ENCODE peak calls at places on chromosomes 3 and 15, in ten cellular contexts. Z, F, O, V, W, Y, S, D, Q and T are unnamed samples.

GRCh38 chr15:78715439-78715838 is 74.4 kb upstream of the CHRNB4 start:
- DNase-seq in Z (no peak), F (peak; percentile 36), O (no peak), V (no peak), W (no peak), Y (no peak), S (no peak), D (peak; percentile 9), Q (no peak), T (no peak)

GRCh38 chr3:194986208-194987043 is 284.5 kb downstream of the XXYLT1 start:
- DNase-seq in Z (peak; percentile 36), F (peak; percentile 94), O (no peak), V (no peak), W (no peak), Y (no peak), S (no peak), D (no peak), Q (no peak), T (no peak)

GRCh38 chr3:41338276-41338675 is 139.0 kb downstream of the CTNNB1 start:
- DNase-seq in Z (no peak), F (no peak), O (no peak), V (no peak), W (no peak), Y (no peak), S (no peak), D (peak; percentile 57), Q (no peak), T (no peak)

GRCh38 chr15:69068157-69068556 is 53.7 kb downstream of the NOX5 start:
- DNase-seq in Z (no peak), F (no peak), O (no peak), V (no peak), W (no peak), Y (no peak), S (no peak), D (no peak), Q (no peak), T (no peak)

GRCh38 chr3:9686703-9687102 is 16.9 kb upstream of the CPNE9 start:
- DNase-seq in Z (no peak), F (no peak), O (no peak), V (no peak), W (no peak), Y (no peak), S (no peak), D (no peak), Q (no peak), T (no peak)

GRCh38 chr15:39580630-39581500 is at the start of gene THBS1:
- DNase-seq in Z (peak; percentile 77), F (peak; percentile 58), O (peak; percentile 95), V (peak; percentile 87), W (no peak), Y (peak; percentile 93), S (peak; percentile 11), D (peak; percentile 97), Q (no peak), T (peak; percentile 95)

GRCh38 chr3:104696470-104696869 is 670.2 kb upstream of the ALCAM start:
- DNase-seq in Z (no peak), F (no peak), O (no peak), V (no peak), W (no peak), Y (no peak), S (no peak), D (no peak), Q (no peak), T (no peak)

GRCh38 chr3:23495507-23495906 is 292.4 kb downstream of the UBE2E2 start:
- DNase-seq in Z (no peak), F (peak; percentile 54), O (no peak), V (no peak), W (no peak), Y (no peak), S (peak; percentile 13), D (peak; percentile 58), Q (no peak), T (no peak)

GRCh38 chr3:83738202-83738601 is 1220.6 kb upstream of the CADM2 start:
- DNase-seq in Z (no peak), F (no peak), O (no peak), V (no peak), W (no peak), Y (no peak), S (no peak), D (no peak), Q (no peak), T (no peak)

GRCh38 chr3:137768021-137768360 is 3.9 kb downstream of the SOX14 start:
- DNase-seq in Z (no peak), F (no peak), O (peak; percentile 36), V (no peak), W (no peak), Y (no peak), S (peak; percentile 23), D (no peak), Q (no peak), T (no peak)
- H3K4me1 ChIP-seq in Z (peaks cover 5% of the 10 kb centered on the region), F (no peaks in the 10 kb centered on the region), O (peaks cover 82% of the 10 kb centered on the region), V (peaks cover 69% of the 10 kb centered on the region), W (no peaks in the 10 kb centered on the region), Y (peaks cover 6% of the 10 kb centered on the region), S (no peaks in the 10 kb centered on the region), D (no peaks in the 10 kb centered on the region), Q (no peaks in the 10 kb centered on the region), T (peaks cover 7% of the 10 kb centered on the region)

DNA sequence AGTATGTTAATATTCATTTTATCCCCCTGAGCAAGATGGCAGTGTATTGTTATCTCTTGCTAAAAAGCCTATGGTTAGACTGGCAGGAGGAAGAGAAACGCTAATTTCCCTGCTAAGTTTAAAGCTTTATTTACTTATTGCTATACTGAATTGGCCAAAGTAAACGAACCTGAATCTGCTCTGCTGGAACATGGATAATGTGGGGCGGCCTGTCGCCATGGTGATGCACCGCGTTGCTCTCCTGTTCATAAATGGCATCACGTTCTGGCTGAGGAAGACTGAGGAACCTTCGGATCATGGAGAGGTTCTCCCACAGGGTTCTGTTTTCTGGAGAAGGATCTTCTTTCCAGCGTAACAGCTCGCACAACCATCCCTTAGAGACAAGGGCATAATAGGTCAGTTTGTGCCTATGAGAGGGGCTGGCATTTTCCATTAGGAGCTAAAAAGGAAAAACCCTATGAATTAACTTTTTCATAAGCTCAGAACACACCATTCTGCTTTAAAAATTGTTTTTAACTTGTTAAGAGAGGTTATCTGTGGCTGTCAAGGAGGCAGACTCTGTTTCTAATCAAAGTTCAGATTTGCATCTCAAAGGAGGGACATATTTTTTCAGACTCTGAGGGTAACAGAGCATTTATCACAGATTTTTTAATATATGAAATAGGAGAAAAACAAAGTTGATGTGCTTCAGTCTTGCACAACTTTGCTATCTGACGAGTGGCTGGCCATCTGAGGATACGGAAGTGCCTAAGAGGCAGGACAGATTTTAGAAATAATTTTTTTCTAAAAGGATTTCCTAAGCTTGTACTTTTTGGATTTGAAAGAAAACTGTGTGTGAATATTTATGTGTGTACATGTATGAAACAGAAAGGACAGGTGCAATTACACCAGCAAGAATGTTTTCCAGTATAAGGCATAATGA is 73.1 kb downstream of the SATB1 start:
- DNase-seq in Z (no peak), F (no peak), O (peak; percentile 6), V (no peak), W (no peak), Y (no peak), S (no peak), D (no peak), Q (no peak), T (no peak)
- H3K4me1 ChIP-seq in Z (no peaks in the 10 kb centered on the region), F (no peaks in the 10 kb centered on the region), O (peaks cover 13% of the 10 kb centered on the region), V (no peaks in the 10 kb centered on the region), W (no peaks in the 10 kb centered on the region), Y (no peaks in the 10 kb centered on the region), S (no peaks in the 10 kb centered on the region), D (peaks cover 12% of the 10 kb centered on the region), Q (no peaks in the 10 kb centered on the region), T (no peaks in the 10 kb centered on the region)

GRCh38 chr3:149647812-149648211 is 10.0 kb downstream of the WWTR1 start:
- DNase-seq in Z (no peak), F (no peak), O (no peak), V (no peak), W (no peak), Y (no peak), S (no peak), D (no peak), Q (no peak), T (no peak)

GRCh38 chr3:149653136-149653535 is 4.7 kb downstream of the WWTR1 start:
- DNase-seq in Z (no peak), F (no peak), O (no peak), V (no peak), W (no peak), Y (no peak), S (no peak), D (peak; percentile 52), Q (no peak), T (no peak)

GRCh38 chr3:149648525-149648924 is 9.3 kb downstream of the WWTR1 start:
- DNase-seq in Z (no peak), F (no peak), O (no peak), V (no peak), W (no peak), Y (no peak), S (peak; percentile 55), D (peak; percentile 26), Q (no peak), T (no peak)

GRCh38 chr3:149653564-149653963 is 4.3 kb downstream of the WWTR1 start:
- DNase-seq in Z (no peak), F (no peak), O (no peak), V (no peak), W (no peak), Y (no peak), S (no peak), D (no peak), Q (no peak), T (no peak)

GRCh38 chr3:149650828-149651227 is 7.0 kb downstream of the WWTR1 start:
- DNase-seq in Z (no peak), F (no peak), O (no peak), V (no peak), W (no peak), Y (no peak), S (no peak), D (no peak), Q (no peak), T (no peak)
- H3K4me1 ChIP-seq in Z (peaks cover 9% of the 10 kb centered on the region), F (peaks cover 51% of the 10 kb centered on the region), O (no peaks in the 10 kb centered on the region), V (peaks cover 94% of the 10 kb centered on the region), W (peaks cover 3% of the 10 kb centered on the region), Y (peaks cover 26% of the 10 kb centered on the region), S (no peaks in the 10 kb centered on the region), D (peaks cover 50% of the 10 kb centered on the region), Q (no peaks in the 10 kb centered on the region), T (peaks cover 10% of the 10 kb centered on the region)

GRCh38 chr3:119207512-119207875 is 33.2 kb downstream of the B4GALT4 start:
- DNase-seq in Z (no peak), F (no peak), O (no peak), V (no peak), W (no peak), Y (no peak), S (no peak), D (no peak), Q (no peak), T (no peak)

GRCh38 chr3:119211803-119212202 is 28.9 kb downstream of the B4GALT4 start:
- DNase-seq in Z (no peak), F (no peak), O (no peak), V (no peak), W (no peak), Y (no peak), S (no peak), D (no peak), Q (no peak), T (no peak)

GRCh38 chr3:119206611-119207511 is 33.5 kb downstream of the UPK1B start:
- DNase-seq in Z (no peak), F (no peak), O (peak; percentile 6), V (no peak), W (no peak), Y (no peak), S (peak; percentile 18), D (peak; percentile 20), Q (no peak), T (peak; percentile 81)

GRCh38 chr3:119205685-119206084 is 32.3 kb downstream of the UPK1B start:
- DNase-seq in Z (no peak), F (no peak), O (no peak), V (no peak), W (no peak), Y (no peak), S (no peak), D (no peak), Q (no peak), T (no peak)

GRCh38 chr3:119211193-119211592 is 29.5 kb downstream of the B4GALT4 start:
- DNase-seq in Z (no peak), F (no peak), O (no peak), V (no peak), W (no peak), Y (no peak), S (peak; percentile 60), D (no peak), Q (no peak), T (no peak)
- H3K4me1 ChIP-seq in Z (no peaks in the 10 kb centered on the region), F (no peaks in the 10 kb centered on the region), O (no peaks in the 10 kb centered on the region), V (peaks cover 12% of the 10 kb centered on the region), W (no peaks in the 10 kb centered on the region), Y (no peaks in the 10 kb centered on the region), S (peaks cover 4% of the 10 kb centered on the region), D (no peaks in the 10 kb centered on the region), Q (no peaks in the 10 kb centered on the region), T (peaks cover 6% of the 10 kb centered on the region)